ENCODE peak calls at places on chromosomes 3 and 15, in ten cellular contexts. One of them, this sample, is unnamed.
A peak's percentile ranks its signal among the peaks of the same experiment; 100 is the strongest.

GRCh38 chr3:148513066-148513671 is 184.5 kb upstream of the AGTR1 start:
- DNase-seq in HCT116: no peak
- DNase-seq in HepG2: no peak
- DNase-seq in vagina: no peak
- DNase-seq in transverse colon: no peak
- DNase-seq in GM23338: no peak
- DNase-seq in endothelial cell of umbilical vein: peak; percentile 75
- DNase-seq in breast epithelium: no peak
- DNase-seq in Panc1: no peak
- DNase-seq in sigmoid colon: no peak
- DNase-seq in this sample: no peak

GRCh38 chr3:42690766-42691680 is 5.7 kb downstream of the KLHL40 start:
- DNase-seq in HCT116: no peak
- DNase-seq in HepG2: no peak
- DNase-seq in vagina: no peak
- DNase-seq in transverse colon: no peak
- DNase-seq in GM23338: no peak
- DNase-seq in endothelial cell of umbilical vein: no peak
- DNase-seq in breast epithelium: peak; percentile 19
- DNase-seq in Panc1: no peak
- DNase-seq in sigmoid colon: peak; percentile 59
- DNase-seq in this sample: peak; percentile 49

GRCh38 chr3:99317196-99317595 is 321.2 kb upstream of the COL8A1 start:
- DNase-seq in HCT116: no peak
- DNase-seq in HepG2: no peak
- DNase-seq in vagina: no peak
- DNase-seq in transverse colon: no peak
- DNase-seq in GM23338: no peak
- DNase-seq in endothelial cell of umbilical vein: no peak
- DNase-seq in breast epithelium: no peak
- DNase-seq in Panc1: no peak
- DNase-seq in sigmoid colon: no peak
- DNase-seq in this sample: no peak

GRCh38 chr3:135034291-135034768 is 239.3 kb downstream of the EPHB1 start:
- DNase-seq in HCT116: no peak
- DNase-seq in HepG2: no peak
- DNase-seq in vagina: peak; percentile 80
- DNase-seq in transverse colon: no peak
- DNase-seq in GM23338: no peak
- DNase-seq in endothelial cell of umbilical vein: no peak
- DNase-seq in breast epithelium: no peak
- DNase-seq in Panc1: no peak
- DNase-seq in sigmoid colon: no peak
- DNase-seq in this sample: no peak

GRCh38 chr15:57611938-57612337 is 20.2 kb downstream of the MYZAP start:
- DNase-seq in HCT116: peak; percentile 34
- DNase-seq in HepG2: peak; percentile 12
- DNase-seq in vagina: peak; percentile 88
- DNase-seq in transverse colon: peak; percentile 74
- DNase-seq in GM23338: peak; percentile 43
- DNase-seq in endothelial cell of umbilical vein: peak; percentile 73
- DNase-seq in breast epithelium: no peak
- DNase-seq in Panc1: no peak
- DNase-seq in sigmoid colon: peak; percentile 77
- DNase-seq in this sample: no peak

GRCh38 chr3:173128633-173129032 is 12.4 kb downstream of the SPATA16 start:
- DNase-seq in HCT116: no peak
- DNase-seq in HepG2: no peak
- DNase-seq in vagina: no peak
- DNase-seq in transverse colon: no peak
- DNase-seq in GM23338: no peak
- DNase-seq in endothelial cell of umbilical vein: no peak
- DNase-seq in breast epithelium: no peak
- DNase-seq in Panc1: no peak
- DNase-seq in sigmoid colon: no peak
- DNase-seq in this sample: no peak

GRCh38 chr3:184813357-184813756 is 1.4 kb downstream of the VPS8 start:
- DNase-seq in HCT116: no peak
- DNase-seq in HepG2: no peak
- DNase-seq in vagina: no peak
- DNase-seq in transverse colon: no peak
- DNase-seq in GM23338: no peak
- DNase-seq in endothelial cell of umbilical vein: no peak
- DNase-seq in breast epithelium: no peak
- DNase-seq in Panc1: no peak
- DNase-seq in sigmoid colon: no peak
- DNase-seq in this sample: no peak

GRCh38 chr3:184133840-184134745 is 1.1 kb upstream of the EIF2B5 start:
- DNase-seq in HCT116: peak; percentile 85
- DNase-seq in HepG2: peak; percentile 74
- DNase-seq in vagina: peak; percentile 91
- DNase-seq in transverse colon: peak; percentile 88
- DNase-seq in GM23338: peak; percentile 92
- DNase-seq in endothelial cell of umbilical vein: peak; percentile 79
- DNase-seq in breast epithelium: peak; percentile 80
- DNase-seq in Panc1: peak; percentile 74
- DNase-seq in sigmoid colon: peak; percentile 92
- DNase-seq in this sample: peak; percentile 90

GRCh38 chr3:194869482-194870169 is 183.9 kb downstream of the FAM43A start:
- DNase-seq in HCT116: peak; percentile 69
- DNase-seq in HepG2: no peak
- DNase-seq in vagina: no peak
- DNase-seq in transverse colon: no peak
- DNase-seq in GM23338: no peak
- DNase-seq in endothelial cell of umbilical vein: peak; percentile 54
- DNase-seq in breast epithelium: no peak
- DNase-seq in Panc1: no peak
- DNase-seq in sigmoid colon: no peak
- DNase-seq in this sample: no peak

GRCh38 chr3:148453764-148454163 is 243.9 kb upstream of the AGTR1 start:
- DNase-seq in HCT116: no peak
- DNase-seq in HepG2: peak; percentile 4
- DNase-seq in vagina: no peak
- DNase-seq in transverse colon: no peak
- DNase-seq in GM23338: no peak
- DNase-seq in endothelial cell of umbilical vein: peak; percentile 36
- DNase-seq in breast epithelium: no peak
- DNase-seq in Panc1: no peak
- DNase-seq in sigmoid colon: no peak
- DNase-seq in this sample: no peak

GRCh38 chr3:194075802-194076460 is 60.0 kb upstream of the HES1 start:
- DNase-seq in HCT116: no peak
- DNase-seq in HepG2: peak; percentile 86
- DNase-seq in vagina: no peak
- DNase-seq in transverse colon: no peak
- DNase-seq in GM23338: no peak
- DNase-seq in endothelial cell of umbilical vein: no peak
- DNase-seq in breast epithelium: no peak
- DNase-seq in Panc1: no peak
- DNase-seq in sigmoid colon: no peak
- DNase-seq in this sample: no peak

GRCh38 chr15:40595219-40595618 is 1.2 kb downstream of the KNL1 start:
- DNase-seq in HCT116: no peak
- DNase-seq in HepG2: no peak
- DNase-seq in vagina: no peak
- DNase-seq in transverse colon: no peak
- DNase-seq in GM23338: no peak
- DNase-seq in endothelial cell of umbilical vein: peak; percentile 23
- DNase-seq in breast epithelium: no peak
- DNase-seq in Panc1: no peak
- DNase-seq in sigmoid colon: no peak
- DNase-seq in this sample: no peak

GRCh38 chr15:40593588-40594428 is at the start of gene KNL1:
- DNase-seq in HCT116: peak; percentile 93
- DNase-seq in HepG2: peak; percentile 92
- DNase-seq in vagina: peak; percentile 97
- DNase-seq in transverse colon: peak; percentile 94
- DNase-seq in GM23338: peak; percentile 92
- DNase-seq in endothelial cell of umbilical vein: peak; percentile 100
- DNase-seq in breast epithelium: peak; percentile 90
- DNase-seq in Panc1: peak; percentile 99
- DNase-seq in sigmoid colon: peak; percentile 95
- DNase-seq in this sample: peak; percentile 94

GRCh38 chr15:40591310-40591845 is 2.7 kb upstream of the KNL1 start:
- DNase-seq in HCT116: no peak
- DNase-seq in HepG2: peak; percentile 35
- DNase-seq in vagina: no peak
- DNase-seq in transverse colon: no peak
- DNase-seq in GM23338: peak; percentile 69
- DNase-seq in endothelial cell of umbilical vein: no peak
- DNase-seq in breast epithelium: no peak
- DNase-seq in Panc1: no peak
- DNase-seq in sigmoid colon: no peak
- DNase-seq in this sample: no peak

GRCh38 chr15:40594429-40594836 is 384 bp downstream of the KNL1 start:
- DNase-seq in HCT116: peak; percentile 26
- DNase-seq in HepG2: peak; percentile 38
- DNase-seq in vagina: no peak
- DNase-seq in transverse colon: peak; percentile 64
- DNase-seq in GM23338: peak; percentile 81
- DNase-seq in endothelial cell of umbilical vein: no peak
- DNase-seq in breast epithelium: peak; percentile 54
- DNase-seq in Panc1: no peak
- DNase-seq in sigmoid colon: peak; percentile 67
- DNase-seq in this sample: peak; percentile 66

DNA sequence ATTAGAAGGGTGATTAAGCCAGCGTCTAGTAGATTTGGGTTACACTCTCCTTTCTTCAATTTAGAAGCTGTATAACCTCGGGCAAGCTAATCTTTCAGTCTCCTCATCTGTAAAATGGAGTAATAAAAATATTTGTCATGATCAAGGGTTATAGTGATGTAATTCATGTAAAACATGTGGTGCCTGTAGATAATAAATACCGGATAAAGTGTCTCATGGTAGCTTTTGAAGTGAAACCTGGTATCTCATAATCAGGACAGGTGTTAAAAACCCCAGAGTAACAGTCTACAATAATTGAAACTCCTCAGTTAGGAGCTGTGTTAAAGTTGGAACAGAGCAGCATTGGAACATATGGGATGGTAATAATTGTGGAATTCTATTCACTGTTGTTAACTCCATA is 919 bp upstream of the KNL1 start:
- DNase-seq in HCT116: no peak
- DNase-seq in HepG2: no peak
- DNase-seq in vagina: no peak
- DNase-seq in transverse colon: no peak
- DNase-seq in GM23338: no peak
- DNase-seq in endothelial cell of umbilical vein: no peak
- DNase-seq in breast epithelium: no peak
- DNase-seq in Panc1: no peak
- DNase-seq in sigmoid colon: no peak
- DNase-seq in this sample: no peak
- TF ChIP-seq POLR2AphosphoS5 in HCT116: no peak
- TF ChIP-seq POLR2AphosphoS5 in HepG2: no peak
- TF ChIP-seq POLR2AphosphoS5 in vagina: no peak
- TF ChIP-seq POLR2AphosphoS5 in transverse colon: no peak
- TF ChIP-seq POLR2AphosphoS5 in GM23338: no peak
- TF ChIP-seq POLR2AphosphoS5 in endothelial cell of umbilical vein: no peak
- TF ChIP-seq POLR2AphosphoS5 in breast epithelium: no peak
- TF ChIP-seq POLR2AphosphoS5 in Panc1: no peak
- TF ChIP-seq POLR2AphosphoS5 in sigmoid colon: no peak
- TF ChIP-seq POLR2AphosphoS5 in this sample: no peak

GRCh38 chr3:187256217-187256616 is 35.3 kb downstream of the MASP1 start:
- DNase-seq in HCT116: no peak
- DNase-seq in HepG2: no peak
- DNase-seq in vagina: no peak
- DNase-seq in transverse colon: no peak
- DNase-seq in GM23338: peak; percentile 47
- DNase-seq in endothelial cell of umbilical vein: no peak
- DNase-seq in breast epithelium: no peak
- DNase-seq in Panc1: no peak
- DNase-seq in sigmoid colon: no peak
- DNase-seq in this sample: no peak
- TF ChIP-seq CTCF in HCT116: peak; percentile 21
- TF ChIP-seq CTCF in HepG2: no peak
- TF ChIP-seq CTCF in vagina: no peak
- TF ChIP-seq CTCF in transverse colon: no peak
- TF ChIP-seq CTCF in GM23338: peak; percentile 19
- TF ChIP-seq CTCF in endothelial cell of umbilical vein: no peak
- TF ChIP-seq CTCF in breast epithelium: no peak
- TF ChIP-seq CTCF in Panc1: no peak
- TF ChIP-seq CTCF in sigmoid colon: no peak
- TF ChIP-seq CTCF in this sample: no peak

DNA sequence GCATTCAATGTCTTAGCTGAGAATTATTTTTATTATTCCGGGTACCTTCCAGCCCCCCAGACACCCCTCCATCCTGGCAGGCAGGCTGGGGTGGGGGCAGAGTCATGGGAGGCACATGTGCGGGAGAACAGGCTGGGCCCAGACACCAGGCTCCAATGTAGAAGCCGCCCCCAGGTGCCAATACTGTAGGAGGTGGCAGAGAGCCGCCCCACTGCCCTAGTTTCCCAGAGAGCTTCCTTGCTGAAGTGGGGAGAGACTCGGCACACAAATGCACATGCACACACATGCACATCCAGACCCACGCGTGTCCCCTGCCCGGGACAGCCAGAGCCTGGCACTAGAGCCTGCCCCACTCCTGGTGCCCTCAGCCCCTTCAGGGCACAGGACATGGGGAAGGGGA is 98.4 kb upstream of the LINGO1 start:
- DNase-seq in HCT116: no peak
- DNase-seq in HepG2: no peak
- DNase-seq in vagina: no peak
- DNase-seq in transverse colon: no peak
- DNase-seq in GM23338: no peak
- DNase-seq in endothelial cell of umbilical vein: no peak
- DNase-seq in breast epithelium: no peak
- DNase-seq in Panc1: no peak
- DNase-seq in sigmoid colon: no peak
- DNase-seq in this sample: no peak
- TF ChIP-seq POLR2AphosphoS5 in HCT116: no peak
- TF ChIP-seq POLR2AphosphoS5 in HepG2: no peak
- TF ChIP-seq POLR2AphosphoS5 in vagina: no peak
- TF ChIP-seq POLR2AphosphoS5 in transverse colon: no peak
- TF ChIP-seq POLR2AphosphoS5 in GM23338: no peak
- TF ChIP-seq POLR2AphosphoS5 in endothelial cell of umbilical vein: no peak
- TF ChIP-seq POLR2AphosphoS5 in breast epithelium: no peak
- TF ChIP-seq POLR2AphosphoS5 in Panc1: no peak
- TF ChIP-seq POLR2AphosphoS5 in sigmoid colon: no peak
- TF ChIP-seq POLR2AphosphoS5 in this sample: no peak

DNA sequence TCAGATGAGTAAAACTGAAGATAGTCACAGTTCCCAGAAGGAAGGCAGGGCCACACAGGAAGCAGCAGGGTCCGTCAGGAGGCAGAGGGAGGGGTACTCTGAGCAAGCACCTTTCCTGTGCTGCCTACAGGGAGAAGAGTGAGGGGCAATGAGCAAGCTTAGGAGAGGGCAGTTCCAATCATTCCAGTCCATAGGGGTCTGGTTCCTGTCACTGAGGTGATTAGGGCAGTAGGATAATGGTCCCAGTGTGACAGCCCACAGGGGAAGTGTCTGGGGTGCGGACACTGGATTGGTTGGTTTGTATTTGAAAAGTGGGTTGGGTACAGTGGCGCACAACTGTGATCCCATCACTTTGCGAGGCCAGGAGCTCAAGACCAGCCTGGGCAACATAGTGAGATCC is 7.1 kb upstream of the ACAD9 start:
- DNase-seq in HCT116: no peak
- DNase-seq in HepG2: no peak
- DNase-seq in vagina: no peak
- DNase-seq in transverse colon: no peak
- DNase-seq in GM23338: no peak
- DNase-seq in endothelial cell of umbilical vein: no peak
- DNase-seq in breast epithelium: peak; percentile 15
- DNase-seq in Panc1: no peak
- DNase-seq in sigmoid colon: no peak
- DNase-seq in this sample: no peak
- TF ChIP-seq CTCF in HCT116: no peak
- TF ChIP-seq CTCF in HepG2: no peak
- TF ChIP-seq CTCF in vagina: no peak
- TF ChIP-seq CTCF in transverse colon: no peak
- TF ChIP-seq CTCF in GM23338: no peak
- TF ChIP-seq CTCF in endothelial cell of umbilical vein: no peak
- TF ChIP-seq CTCF in breast epithelium: no peak
- TF ChIP-seq CTCF in Panc1: no peak
- TF ChIP-seq CTCF in sigmoid colon: no peak
- TF ChIP-seq CTCF in this sample: no peak

This sample was measured in suprapubic skin.